ENCODE peak calls at places on chromosomes 2 and 18, in ten cellular contexts. One of them, this sample, is unnamed.

GRCh38 chr2:241563981-241564595 is 5.5 kb downstream of the BOK start:
- DNase-seq in H7: peak
- DNase-seq in tibial nerve: no peak
- DNase-seq in H1: no peak
- DNase-seq in psoas muscle: no peak
- DNase-seq in coronary artery: no peak
- DNase-seq in CD4-positive, alpha-beta memory T cell: no peak
- DNase-seq in adrenal gland: no peak
- DNase-seq in astrocyte of the spinal cord: no peak
- DNase-seq in Karpas-422: no peak
- DNase-seq in this sample: peak

GRCh38 chr2:29317077-29317517 is 201.9 kb downstream of the CLIP4 start:
- DNase-seq in H7: no peak
- DNase-seq in tibial nerve: no peak
- DNase-seq in H1: no peak
- DNase-seq in psoas muscle: no peak
- DNase-seq in coronary artery: no peak
- DNase-seq in CD4-positive, alpha-beta memory T cell: no peak
- DNase-seq in adrenal gland: no peak
- DNase-seq in astrocyte of the spinal cord: peak
- DNase-seq in Karpas-422: no peak
- DNase-seq in this sample: no peak

GRCh38 chr2:168192839-168193616 is 54.4 kb downstream of the STK39 start:
- DNase-seq in H7: no peak
- DNase-seq in tibial nerve: no peak
- DNase-seq in H1: no peak
- DNase-seq in psoas muscle: no peak
- DNase-seq in coronary artery: no peak
- DNase-seq in CD4-positive, alpha-beta memory T cell: peak
- DNase-seq in adrenal gland: no peak
- DNase-seq in astrocyte of the spinal cord: no peak
- DNase-seq in Karpas-422: peak
- DNase-seq in this sample: peak

GRCh38 chr18:3581890-3582289 is 131.9 kb downstream of the TGIF1 start:
- DNase-seq in H7: no peak
- DNase-seq in tibial nerve: no peak
- DNase-seq in H1: no peak
- DNase-seq in psoas muscle: no peak
- DNase-seq in coronary artery: no peak
- DNase-seq in CD4-positive, alpha-beta memory T cell: no peak
- DNase-seq in adrenal gland: no peak
- DNase-seq in astrocyte of the spinal cord: no peak
- DNase-seq in Karpas-422: peak
- DNase-seq in this sample: no peak

GRCh38 chr2:48295421-48295820 is 234.5 kb upstream of the STON1 start:
- DNase-seq in H7: no peak
- DNase-seq in tibial nerve: no peak
- DNase-seq in H1: no peak
- DNase-seq in psoas muscle: no peak
- DNase-seq in coronary artery: no peak
- DNase-seq in CD4-positive, alpha-beta memory T cell: no peak
- DNase-seq in adrenal gland: no peak
- DNase-seq in astrocyte of the spinal cord: no peak
- DNase-seq in Karpas-422: no peak
- DNase-seq in this sample: no peak

GRCh38 chr2:32402087-32402486 is 45.3 kb downstream of the BIRC6 start:
- DNase-seq in H7: no peak
- DNase-seq in tibial nerve: no peak
- DNase-seq in H1: no peak
- DNase-seq in psoas muscle: no peak
- DNase-seq in coronary artery: no peak
- DNase-seq in CD4-positive, alpha-beta memory T cell: no peak
- DNase-seq in adrenal gland: no peak
- DNase-seq in astrocyte of the spinal cord: no peak
- DNase-seq in Karpas-422: no peak
- DNase-seq in this sample: no peak

GRCh38 chr2:229221641-229222040 is 49.4 kb downstream of the PID1 start:
- DNase-seq in H7: no peak
- DNase-seq in tibial nerve: no peak
- DNase-seq in H1: no peak
- DNase-seq in psoas muscle: no peak
- DNase-seq in coronary artery: no peak
- DNase-seq in CD4-positive, alpha-beta memory T cell: no peak
- DNase-seq in adrenal gland: no peak
- DNase-seq in astrocyte of the spinal cord: no peak
- DNase-seq in Karpas-422: no peak
- DNase-seq in this sample: no peak

GRCh38 chr2:199895406-199895805 is 15.7 kb upstream of the C2orf69 start:
- DNase-seq in H7: no peak
- DNase-seq in tibial nerve: no peak
- DNase-seq in H1: no peak
- DNase-seq in psoas muscle: no peak
- DNase-seq in coronary artery: no peak
- DNase-seq in CD4-positive, alpha-beta memory T cell: no peak
- DNase-seq in adrenal gland: no peak
- DNase-seq in astrocyte of the spinal cord: no peak
- DNase-seq in Karpas-422: no peak
- DNase-seq in this sample: no peak

GRCh38 chr2:133566967-133567645 is 1.2 kb downstream of the NCKAP5 start:
- DNase-seq in H7: no peak
- DNase-seq in tibial nerve: peak
- DNase-seq in H1: no peak
- DNase-seq in psoas muscle: peak
- DNase-seq in coronary artery: no peak
- DNase-seq in CD4-positive, alpha-beta memory T cell: no peak
- DNase-seq in adrenal gland: peak
- DNase-seq in astrocyte of the spinal cord: peak
- DNase-seq in Karpas-422: no peak
- DNase-seq in this sample: peak
- H3K4me3 ChIP-seq in H7: no peak
- H3K4me3 ChIP-seq in tibial nerve: peak
- H3K4me3 ChIP-seq in H1: no peak
- H3K4me3 ChIP-seq in psoas muscle: peak
- H3K4me3 ChIP-seq in coronary artery: peak
- H3K4me3 ChIP-seq in CD4-positive, alpha-beta memory T cell: no peak
- H3K4me3 ChIP-seq in adrenal gland: no peak
- H3K4me3 ChIP-seq in astrocyte of the spinal cord: no peak
- H3K4me3 ChIP-seq in Karpas-422: no peak
- H3K4me3 ChIP-seq in this sample: no peak

DNA sequence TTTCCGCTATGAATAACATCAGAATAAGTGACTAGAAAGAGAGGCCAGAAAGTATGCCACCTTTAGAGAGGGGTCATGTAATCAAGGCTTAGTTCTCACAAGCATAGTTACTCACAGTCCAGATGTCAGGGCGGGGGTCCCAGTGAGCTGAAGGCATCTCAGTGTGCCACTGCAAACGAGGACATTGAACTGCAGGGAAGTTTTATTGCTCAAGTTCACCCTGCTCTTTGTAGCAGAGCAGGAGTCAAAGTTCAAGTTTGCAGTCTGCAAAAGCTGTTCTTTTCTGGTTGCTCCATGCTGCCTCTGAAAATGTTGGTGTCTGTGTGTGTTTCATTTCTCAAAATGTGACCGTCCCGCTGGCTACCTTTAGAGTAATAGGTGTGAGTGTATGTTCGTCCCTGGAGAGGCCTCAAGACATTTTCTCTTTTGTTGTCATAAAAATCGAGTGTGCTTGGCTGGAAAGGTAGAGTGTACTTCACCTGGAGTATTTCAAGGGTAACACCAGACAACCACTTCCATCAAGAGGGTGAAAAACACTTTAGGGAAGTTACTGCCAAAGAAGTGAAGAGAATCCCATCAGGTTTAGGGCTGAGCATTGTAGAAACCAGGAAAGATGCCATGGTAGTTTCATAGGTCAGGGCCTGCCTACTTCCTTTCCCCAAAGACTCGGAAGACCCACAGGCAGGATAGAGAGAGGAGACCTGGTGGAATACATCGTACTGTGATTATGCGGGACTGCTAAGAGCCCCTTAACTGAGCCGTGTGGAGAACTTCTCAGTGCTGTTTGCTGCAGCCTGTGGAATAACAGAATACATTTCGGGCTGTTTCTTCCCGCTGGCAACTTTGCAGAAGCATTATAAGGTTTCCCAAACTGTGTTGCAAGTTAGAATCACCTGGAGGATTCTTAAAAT is 89.9 kb downstream of the LYPD6 start:
- DNase-seq in H7: no peak
- DNase-seq in tibial nerve: no peak
- DNase-seq in H1: no peak
- DNase-seq in psoas muscle: no peak
- DNase-seq in coronary artery: no peak
- DNase-seq in CD4-positive, alpha-beta memory T cell: no peak
- DNase-seq in adrenal gland: no peak
- DNase-seq in astrocyte of the spinal cord: no peak
- DNase-seq in Karpas-422: no peak
- DNase-seq in this sample: no peak
- H3K4me3 ChIP-seq in H7: no peak
- H3K4me3 ChIP-seq in tibial nerve: no peak
- H3K4me3 ChIP-seq in H1: no peak
- H3K4me3 ChIP-seq in psoas muscle: no peak
- H3K4me3 ChIP-seq in coronary artery: no peak
- H3K4me3 ChIP-seq in CD4-positive, alpha-beta memory T cell: no peak
- H3K4me3 ChIP-seq in adrenal gland: no peak
- H3K4me3 ChIP-seq in astrocyte of the spinal cord: no peak
- H3K4me3 ChIP-seq in Karpas-422: no peak
- H3K4me3 ChIP-seq in this sample: no peak

GRCh38 chr18:42936289-42936688 is 179.2 kb downstream of the RIT2 start:
- DNase-seq in H7: no peak
- DNase-seq in tibial nerve: no peak
- DNase-seq in H1: no peak
- DNase-seq in psoas muscle: no peak
- DNase-seq in coronary artery: no peak
- DNase-seq in CD4-positive, alpha-beta memory T cell: no peak
- DNase-seq in adrenal gland: no peak
- DNase-seq in astrocyte of the spinal cord: no peak
- DNase-seq in Karpas-422: no peak
- DNase-seq in this sample: no peak

GRCh38 chr18:42941860-42942259 is 173.6 kb downstream of the RIT2 start:
- DNase-seq in H7: no peak
- DNase-seq in tibial nerve: no peak
- DNase-seq in H1: no peak
- DNase-seq in psoas muscle: no peak
- DNase-seq in coronary artery: no peak
- DNase-seq in CD4-positive, alpha-beta memory T cell: no peak
- DNase-seq in adrenal gland: no peak
- DNase-seq in astrocyte of the spinal cord: no peak
- DNase-seq in Karpas-422: no peak
- DNase-seq in this sample: no peak

GRCh38 chr18:42931501-42931900 is 184.0 kb downstream of the RIT2 start:
- DNase-seq in H7: no peak
- DNase-seq in tibial nerve: no peak
- DNase-seq in H1: no peak
- DNase-seq in psoas muscle: no peak
- DNase-seq in coronary artery: no peak
- DNase-seq in CD4-positive, alpha-beta memory T cell: no peak
- DNase-seq in adrenal gland: peak
- DNase-seq in astrocyte of the spinal cord: peak
- DNase-seq in Karpas-422: no peak
- DNase-seq in this sample: no peak

GRCh38 chr18:42937434-42937833 is 178.1 kb downstream of the RIT2 start:
- DNase-seq in H7: no peak
- DNase-seq in tibial nerve: no peak
- DNase-seq in H1: no peak
- DNase-seq in psoas muscle: no peak
- DNase-seq in coronary artery: no peak
- DNase-seq in CD4-positive, alpha-beta memory T cell: no peak
- DNase-seq in adrenal gland: no peak
- DNase-seq in astrocyte of the spinal cord: no peak
- DNase-seq in Karpas-422: no peak
- DNase-seq in this sample: no peak
- H3K4me3 ChIP-seq in H7: no peak
- H3K4me3 ChIP-seq in tibial nerve: no peak
- H3K4me3 ChIP-seq in H1: no peak
- H3K4me3 ChIP-seq in psoas muscle: no peak
- H3K4me3 ChIP-seq in coronary artery: no peak
- H3K4me3 ChIP-seq in CD4-positive, alpha-beta memory T cell: no peak
- H3K4me3 ChIP-seq in adrenal gland: no peak
- H3K4me3 ChIP-seq in astrocyte of the spinal cord: no peak
- H3K4me3 ChIP-seq in Karpas-422: no peak
- H3K4me3 ChIP-seq in this sample: no peak

GRCh38 chr2:283996-284794 is 3.7 kb downstream of the ALKAL2 start:
- DNase-seq in H7: peak
- DNase-seq in tibial nerve: no peak
- DNase-seq in H1: no peak
- DNase-seq in psoas muscle: no peak
- DNase-seq in coronary artery: no peak
- DNase-seq in CD4-positive, alpha-beta memory T cell: no peak
- DNase-seq in adrenal gland: no peak
- DNase-seq in astrocyte of the spinal cord: no peak
- DNase-seq in Karpas-422: no peak
- DNase-seq in this sample: peak

GRCh38 chr2:285990-286389 is 1.9 kb downstream of the ALKAL2 start:
- DNase-seq in H7: no peak
- DNase-seq in tibial nerve: no peak
- DNase-seq in H1: no peak
- DNase-seq in psoas muscle: no peak
- DNase-seq in coronary artery: no peak
- DNase-seq in CD4-positive, alpha-beta memory T cell: no peak
- DNase-seq in adrenal gland: no peak
- DNase-seq in astrocyte of the spinal cord: no peak
- DNase-seq in Karpas-422: no peak
- DNase-seq in this sample: no peak

GRCh38 chr2:286774-287392 is 1.0 kb downstream of the ALKAL2 start:
- DNase-seq in H7: peak
- DNase-seq in tibial nerve: no peak
- DNase-seq in H1: no peak
- DNase-seq in psoas muscle: peak
- DNase-seq in coronary artery: no peak
- DNase-seq in CD4-positive, alpha-beta memory T cell: no peak
- DNase-seq in adrenal gland: peak
- DNase-seq in astrocyte of the spinal cord: no peak
- DNase-seq in Karpas-422: no peak
- DNase-seq in this sample: peak

GRCh38 chr2:285506-285905 is 2.4 kb downstream of the ALKAL2 start:
- DNase-seq in H7: no peak
- DNase-seq in tibial nerve: no peak
- DNase-seq in H1: no peak
- DNase-seq in psoas muscle: no peak
- DNase-seq in coronary artery: no peak
- DNase-seq in CD4-positive, alpha-beta memory T cell: no peak
- DNase-seq in adrenal gland: no peak
- DNase-seq in astrocyte of the spinal cord: peak
- DNase-seq in Karpas-422: no peak
- DNase-seq in this sample: no peak

DNA sequence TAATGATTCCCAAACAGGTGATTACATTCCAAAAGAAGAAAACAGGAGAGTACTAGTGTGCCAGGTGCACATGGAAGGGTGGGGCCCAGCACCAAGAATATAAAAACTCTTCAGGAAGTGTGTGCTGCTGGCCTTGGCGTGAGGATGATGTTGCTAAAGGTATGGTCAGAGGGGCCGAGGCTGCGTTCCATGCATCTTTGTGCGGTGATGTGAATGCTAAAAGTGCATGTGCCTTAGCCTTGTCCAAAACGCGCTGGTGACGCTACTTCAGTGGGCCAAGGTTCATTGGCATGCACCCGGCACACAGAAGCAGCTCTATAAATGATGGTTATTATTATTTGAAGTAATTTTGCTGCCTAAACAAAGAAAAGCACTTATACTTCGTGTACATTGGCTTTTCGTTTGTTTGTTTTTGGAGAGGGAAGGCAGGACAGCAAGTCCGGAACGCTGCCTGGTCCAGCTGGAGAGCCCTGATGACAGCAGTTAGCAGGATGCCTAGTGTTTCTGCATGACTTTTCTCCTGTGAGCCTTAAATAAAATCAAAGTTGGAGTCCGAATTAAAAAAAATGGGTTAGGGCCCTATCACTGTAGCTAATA is 2.9 kb downstream of the ALKAL2 start:
- DNase-seq in H7: no peak
- DNase-seq in tibial nerve: no peak
- DNase-seq in H1: no peak
- DNase-seq in psoas muscle: no peak
- DNase-seq in coronary artery: no peak
- DNase-seq in CD4-positive, alpha-beta memory T cell: no peak
- DNase-seq in adrenal gland: no peak
- DNase-seq in astrocyte of the spinal cord: no peak
- DNase-seq in Karpas-422: no peak
- DNase-seq in this sample: no peak
- H3K4me3 ChIP-seq in H7: no peak
- H3K4me3 ChIP-seq in tibial nerve: no peak
- H3K4me3 ChIP-seq in H1: no peak
- H3K4me3 ChIP-seq in psoas muscle: no peak
- H3K4me3 ChIP-seq in coronary artery: no peak
- H3K4me3 ChIP-seq in CD4-positive, alpha-beta memory T cell: no peak
- H3K4me3 ChIP-seq in adrenal gland: no peak
- H3K4me3 ChIP-seq in astrocyte of the spinal cord: no peak
- H3K4me3 ChIP-seq in Karpas-422: no peak
- H3K4me3 ChIP-seq in this sample: no peak